ENCODE peak calls at places on chromosomes 6 and 20, in four cellular contexts. One of them, this sample, is unnamed.

GRCh38 chr20:43034981-43035724 is 154.6 kb downstream of the PTPRT start:
- DNase-seq in NCI-H1694 treated with DMSO at 0.1 percent for 48 hours: no peak
- DNase-seq in ovary: no peak
- DNase-seq in mesendoderm: no peak
- DNase-seq in this sample: no peak

GRCh38 chr6:100203391-100203790 is 209.4 kb upstream of the MCHR2 start:
- DNase-seq in NCI-H1694 treated with DMSO at 0.1 percent for 48 hours: no peak
- DNase-seq in ovary: no peak
- DNase-seq in mesendoderm: no peak
- DNase-seq in this sample: no peak

GRCh38 chr20:46964299-46965123 is 69.9 kb downstream of the EYA2 start:
- DNase-seq in NCI-H1694 treated with DMSO at 0.1 percent for 48 hours: no peak
- DNase-seq in ovary: no peak
- DNase-seq in mesendoderm: no peak
- DNase-seq in this sample: no peak

GRCh38 chr6:130259140-130259539 is 36.4 kb upstream of the SAMD3 start:
- DNase-seq in NCI-H1694 treated with DMSO at 0.1 percent for 48 hours: no peak
- DNase-seq in ovary: no peak
- DNase-seq in mesendoderm: no peak
- DNase-seq in this sample: no peak

GRCh38 chr20:57250607-57251343 is 15.7 kb downstream of the BMP7 start:
- DNase-seq in NCI-H1694 treated with DMSO at 0.1 percent for 48 hours: no peak
- DNase-seq in ovary: no peak
- DNase-seq in mesendoderm: peak; percentile 56
- DNase-seq in this sample: no peak

GRCh38 chr6:169702640-169703246 is 817 bp downstream of the C6orf120 start:
- DNase-seq in NCI-H1694 treated with DMSO at 0.1 percent for 48 hours: no peak
- DNase-seq in ovary: no peak
- DNase-seq in mesendoderm: no peak
- DNase-seq in this sample: no peak

GRCh38 chr20:58043866-58044140 is 184.7 kb downstream of the ANKRD60 start:
- DNase-seq in NCI-H1694 treated with DMSO at 0.1 percent for 48 hours: no peak
- DNase-seq in ovary: no peak
- DNase-seq in mesendoderm: no peak
- DNase-seq in this sample: no peak

GRCh38 chr6:37006793-37007339 is 1.4 kb downstream of the FGD2 start:
- DNase-seq in NCI-H1694 treated with DMSO at 0.1 percent for 48 hours: no peak
- DNase-seq in ovary: no peak
- DNase-seq in mesendoderm: no peak
- DNase-seq in this sample: no peak

GRCh38 chr6:131597448-131597847 is 24.4 kb downstream of the ARG1 start:
- DNase-seq in NCI-H1694 treated with DMSO at 0.1 percent for 48 hours: no peak
- DNase-seq in ovary: no peak
- DNase-seq in mesendoderm: peak; percentile 5
- DNase-seq in this sample: no peak

GRCh38 chr20:4809707-4810106 is 88.0 kb downstream of the PRND start:
- DNase-seq in NCI-H1694 treated with DMSO at 0.1 percent for 48 hours: no peak
- DNase-seq in ovary: no peak
- DNase-seq in mesendoderm: no peak
- DNase-seq in this sample: peak; percentile 45

GRCh38 chr20:49766979-49767419 is 45.6 kb upstream of the SLC9A8 start:
- DNase-seq in NCI-H1694 treated with DMSO at 0.1 percent for 48 hours: no peak
- DNase-seq in ovary: no peak
- DNase-seq in mesendoderm: peak; percentile 55
- DNase-seq in this sample: no peak

GRCh38 chr20:3080939-3081388 is 3.6 kb downstream of the AVP start:
- DNase-seq in NCI-H1694 treated with DMSO at 0.1 percent for 48 hours: no peak
- DNase-seq in ovary: peak; percentile 85
- DNase-seq in mesendoderm: no peak
- DNase-seq in this sample: peak; percentile 87

GRCh38 chr20:63114693-63115069 is 101.2 kb downstream of the YTHDF1 start:
- DNase-seq in NCI-H1694 treated with DMSO at 0.1 percent for 48 hours: no peak
- DNase-seq in ovary: no peak
- DNase-seq in mesendoderm: no peak
- DNase-seq in this sample: peak; percentile 11

GRCh38 chr20:22686097-22686496 is 101.7 kb upstream of the FOXA2 start:
- DNase-seq in NCI-H1694 treated with DMSO at 0.1 percent for 48 hours: no peak
- DNase-seq in ovary: peak; percentile 42
- DNase-seq in mesendoderm: peak; percentile 86
- DNase-seq in this sample: no peak

GRCh38 chr6:11009353-11009752 is 34.8 kb downstream of the ELOVL2 start:
- DNase-seq in NCI-H1694 treated with DMSO at 0.1 percent for 48 hours: no peak
- DNase-seq in ovary: no peak
- DNase-seq in mesendoderm: peak; percentile 93
- DNase-seq in this sample: no peak

GRCh38 chr6:21738180-21739094 is 144.9 kb downstream of the SOX4 start:
- DNase-seq in NCI-H1694 treated with DMSO at 0.1 percent for 48 hours: no peak
- DNase-seq in ovary: no peak
- DNase-seq in mesendoderm: no peak
- DNase-seq in this sample: no peak

GRCh38 chr6:57087916-57088315 is 2.1 kb upstream of the ZNF451 start:
- DNase-seq in NCI-H1694 treated with DMSO at 0.1 percent for 48 hours: no peak
- DNase-seq in ovary: no peak
- DNase-seq in mesendoderm: peak; percentile 16
- DNase-seq in this sample: no peak

GRCh38 chr20:1854246-1854645 is 41.0 kb upstream of the SIRPA start:
- DNase-seq in NCI-H1694 treated with DMSO at 0.1 percent for 48 hours: no peak
- DNase-seq in ovary: no peak
- DNase-seq in mesendoderm: no peak
- DNase-seq in this sample: no peak

GRCh38 chr20:63289311-63290135 is 3.5 kb upstream of the COL20A1 start:
- DNase-seq in NCI-H1694 treated with DMSO at 0.1 percent for 48 hours: no peak
- DNase-seq in ovary: no peak
- DNase-seq in mesendoderm: no peak
- DNase-seq in this sample: peak; percentile 37

GRCh38 chr20:14291502-14291901 is 45.9 kb downstream of the FLRT3 start:
- DNase-seq in NCI-H1694 treated with DMSO at 0.1 percent for 48 hours: no peak
- DNase-seq in ovary: no peak
- DNase-seq in mesendoderm: no peak
- DNase-seq in this sample: no peak

GRCh38 chr6:90249044-90249443 is 47.6 kb downstream of the BACH2 start:
- DNase-seq in NCI-H1694 treated with DMSO at 0.1 percent for 48 hours: no peak
- DNase-seq in ovary: no peak
- DNase-seq in mesendoderm: no peak
- DNase-seq in this sample: no peak